ENCODE peak calls at places on chromosomes 16 and 17, in seven cellular contexts. P, M, L, N, F, V and X are unnamed samples.
A peak's percentile ranks its signal among the peaks of the same experiment; 100 is the strongest.

GRCh38 chr17:28908640-28909098 is 5.8 kb upstream of the DHRS13 start:
- DNase-seq in P (no peak), M (no peak), L (no peak), N (no peak), F (no peak), V (no peak), X (peak; percentile 73)

GRCh38 chr16:48269011-48269410 is 21.7 kb upstream of the ABCC11 start:
- DNase-seq in P (no peak), M (no peak), L (no peak), N (no peak), F (no peak), V (no peak), X (no peak)

GRCh38 chr17:82407255-82407654 is 10.9 kb upstream of the HEXD start:
- DNase-seq in P (no peak), M (no peak), L (no peak), N (peak; percentile 68), F (no peak), V (no peak), X (no peak)

GRCh38 chr17:29617481-29618271 is 5.0 kb downstream of the CORO6 start:
- DNase-seq in P (peak; percentile 85), M (peak; percentile 64), L (no peak), N (peak; percentile 98), F (peak; percentile 88), V (no peak), X (peak; percentile 59)

GRCh38 chr17:386145-386876 is 33.7 kb upstream of the RPH3AL start:
- DNase-seq in P (peak; percentile 82), M (peak; percentile 53), L (peak; percentile 83), N (peak; percentile 98), F (peak; percentile 93), V (peak; percentile 71), X (peak; percentile 50)

GRCh38 chr16:72829846-72830620 is 217.9 kb downstream of the ZFHX3 start:
- DNase-seq in P (no peak), M (no peak), L (no peak), N (no peak), F (no peak), V (no peak), X (no peak)

GRCh38 chr17:38798614-38799500 is 499 bp downstream of the PIP4K2B start:
- DNase-seq in P (peak; percentile 48), M (peak; percentile 21), L (peak; percentile 80), N (no peak), F (no peak), V (peak; percentile 54), X (no peak)

GRCh38 chr16:50305441-50306061 is 39.2 kb downstream of the ADCY7 start:
- DNase-seq in P (no peak), M (no peak), L (peak; percentile 55), N (peak; percentile 72), F (peak; percentile 26), V (peak; percentile 48), X (peak; percentile 10)

GRCh38 chr16:89422527-89422904 is 67.8 kb downstream of the ANKRD11 start:
- DNase-seq in P (no peak), M (no peak), L (no peak), N (no peak), F (no peak), V (no peak), X (no peak)

GRCh38 chr17:11391134-11391533 is 150.1 kb downstream of the SHISA6 start:
- DNase-seq in P (peak; percentile 59), M (no peak), L (no peak), N (no peak), F (no peak), V (no peak), X (no peak)

GRCh38 chr16:79218358-79218757 is 382.2 kb downstream of the MAF start:
- DNase-seq in P (no peak), M (no peak), L (no peak), N (no peak), F (no peak), V (no peak), X (no peak)

GRCh38 chr17:68812876-68813584 is 142.2 kb downstream of the ABCA8 start:
- DNase-seq in P (no peak), M (no peak), L (no peak), N (no peak), F (no peak), V (no peak), X (no peak)

GRCh38 chr17:81563861-81564586 is 11.9 kb upstream of the FAAP100 start:
- DNase-seq in P (no peak), M (no peak), L (no peak), N (no peak), F (no peak), V (no peak), X (no peak)

GRCh38 chr17:76054112-76054476 is 18.2 kb downstream of the SRP68 start:
- DNase-seq in P (no peak), M (no peak), L (no peak), N (no peak), F (no peak), V (no peak), X (no peak)

GRCh38 chr16:87263418-87264052 is 53.7 kb downstream of the C16orf95 start:
- DNase-seq in P (no peak), M (no peak), L (no peak), N (no peak), F (no peak), V (no peak), X (no peak)

GRCh38 chr16:72311426-72311825 is 139.5 kb upstream of the PMFBP1 start:
- DNase-seq in P (no peak), M (no peak), L (no peak), N (no peak), F (no peak), V (no peak), X (no peak)

GRCh38 chr17:76314392-76315227 is 6.5 kb upstream of the QRICH2 start:
- DNase-seq in P (no peak), M (peak; percentile 40), L (no peak), N (no peak), F (no peak), V (peak; percentile 45), X (peak; percentile 24)

GRCh38 chr16:22318690-22319358 is 21.6 kb downstream of the POLR3E start:
- DNase-seq in P (no peak), M (no peak), L (no peak), N (no peak), F (peak; percentile 67), V (no peak), X (no peak)

GRCh38 chr16:84828322-84828721 is 8.5 kb downstream of the CRISPLD2 start:
- DNase-seq in P (no peak), M (no peak), L (no peak), N (no peak), F (no peak), V (no peak), X (peak; percentile 14)

GRCh38 chr17:68198931-68199836 is 48.7 kb upstream of the AMZ2 start:
- DNase-seq in P (peak; percentile 45), M (no peak), L (peak; percentile 61), N (peak; percentile 88), F (no peak), V (no peak), X (no peak)

GRCh38 chr16:19520861-19521331 is 1.0 kb downstream of the GDE1 start:
- DNase-seq in P (peak; percentile 18), M (no peak), L (no peak), N (no peak), F (peak; percentile 58), V (no peak), X (no peak)

GRCh38 chr17:79301469-79301868 is 226.8 kb downstream of the ENGASE start:
- DNase-seq in P (no peak), M (no peak), L (no peak), N (no peak), F (no peak), V (no peak), X (no peak)

GRCh38 chr17:83195330-83196087 is 116.1 kb downstream of the METRNL start:
- DNase-seq in P (peak; percentile 31), M (peak; percentile 73), L (peak; percentile 83), N (peak; percentile 79), F (no peak), V (peak; percentile 58), X (no peak)

GRCh38 chr16:2514333-2515179 is 804 bp downstream of the ATP6V0C start:
- DNase-seq in P (peak; percentile 61), M (no peak), L (peak; percentile 75), N (peak; percentile 92), F (no peak), V (no peak), X (no peak)

GRCh38 chr16:88781140-88782077 is 3.6 kb downstream of the PIEZO1 start:
- DNase-seq in P (no peak), M (no peak), L (no peak), N (peak; percentile 86), F (no peak), V (no peak), X (no peak)

DNA sequence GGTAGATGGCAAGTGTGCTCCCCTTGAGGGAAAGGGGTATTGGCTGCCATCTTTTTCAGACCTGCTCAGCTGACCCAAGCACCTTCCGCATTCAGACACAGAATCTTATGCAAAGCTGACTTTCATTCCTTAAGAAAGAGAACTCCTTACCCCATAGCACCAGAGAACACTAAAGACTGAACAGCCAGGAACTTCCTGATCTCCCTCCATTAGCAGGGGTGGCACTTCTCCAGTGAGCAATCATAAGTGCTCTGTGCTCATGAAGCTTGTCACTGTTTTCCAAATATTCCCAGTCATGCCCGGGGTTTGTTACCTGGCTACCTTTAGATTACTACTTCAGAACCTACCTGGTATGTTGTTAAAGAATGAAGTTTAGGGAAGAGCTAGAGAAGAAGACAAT is 11.9 kb downstream of the HSD17B2 start:
- DNase-seq in P (no peak), M (no peak), L (no peak), N (no peak), F (no peak), V (no peak), X (no peak)
- H3K9me3 ChIP-seq in P (no peaks in the 10 kb centered on the region), M (no peaks in the 10 kb centered on the region), L (no peaks in the 10 kb centered on the region), N (no peaks in the 10 kb centered on the region), F (no peaks in the 10 kb centered on the region), V (no peaks in the 10 kb centered on the region), X (no peaks in the 10 kb centered on the region)

GRCh38 chr17:35094902-35095301 is 24.8 kb downstream of the RAD51D start:
- DNase-seq in P (no peak), M (no peak), L (no peak), N (no peak), F (no peak), V (no peak), X (no peak)
- TF ChIP-seq POLR2A in P (no peak), M (no peak), L (no peak), N (no peak), F (no peak), V (no peak), X (no peak)

DNA sequence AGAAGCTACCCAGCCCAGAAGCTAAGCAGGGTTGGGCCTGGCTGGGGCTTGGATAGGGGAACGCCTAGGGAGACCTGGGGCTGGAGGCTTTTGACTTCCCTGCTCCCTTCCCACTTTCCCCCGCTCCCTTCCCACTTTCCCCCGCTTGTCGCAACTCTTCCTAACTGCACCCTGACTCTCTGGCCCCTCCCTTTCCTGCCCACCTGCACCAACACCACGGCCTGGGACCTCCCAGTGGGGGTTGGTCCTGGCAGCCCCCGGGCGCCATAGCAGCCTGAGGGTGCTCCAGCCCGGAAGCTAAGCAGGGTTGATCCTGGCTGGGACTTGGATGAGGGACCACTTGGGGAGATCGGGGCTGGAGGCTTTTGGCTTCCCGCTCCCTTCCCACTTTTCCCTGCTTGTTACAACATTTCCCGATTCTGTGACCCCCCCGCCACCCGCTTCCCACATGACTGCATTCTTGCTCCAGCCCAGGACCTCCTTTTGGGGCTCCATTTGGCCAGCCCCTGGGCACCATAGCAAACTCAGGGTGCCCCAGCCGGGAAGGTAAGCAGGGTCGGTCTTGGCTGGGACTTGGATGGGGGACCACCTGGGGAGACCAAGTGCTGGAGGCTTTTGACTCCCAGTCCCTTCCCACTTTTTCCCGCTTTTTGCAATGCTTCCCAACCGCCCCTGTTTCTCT is 2287.0 kb downstream of the TP53TG3F start:
- DNase-seq in P (no peak), M (no peak), L (no peak), N (peak; percentile 36), F (no peak), V (no peak), X (no peak)
- H3K9me3 ChIP-seq in P (no peaks in the 10 kb centered on the region), M (no peaks in the 10 kb centered on the region), L (peaks cover 12% of the 10 kb centered on the region), N (peaks cover 13% of the 10 kb centered on the region), F (peaks cover 12% of the 10 kb centered on the region), V (peaks cover 67% of the 10 kb centered on the region), X (no peaks in the 10 kb centered on the region)

GRCh38 chr16:67164599-67165061 is at the start of gene HSF4:
- DNase-seq in P (peak; percentile 64), M (peak; percentile 34), L (no peak), N (peak; percentile 94), F (peak; percentile 83), V (no peak), X (no peak)
- TF ChIP-seq POLR2A in P (no peak), M (peak; percentile 31), L (peak; percentile 33), N (no peak), F (no peak), V (no peak), X (peak; percentile 12)